ENCODE peak calls at places on chromosomes 1 and 21, in ten cellular contexts. One of them, this sample, is unnamed.

GRCh38 chr1:27891196-27891889 is 19.0 kb downstream of the THEMIS2 start:
- DNase-seq in transverse colon: peak; percentile 63
- DNase-seq in cardiac muscle cell: no peak
- DNase-seq in iPS DF 6.9: no peak
- DNase-seq in Peyer's patch: no peak
- DNase-seq in body of pancreas: peak; percentile 12
- DNase-seq in MM.1S: peak; percentile 19
- DNase-seq in spleen: peak; percentile 81
- DNase-seq in CD8-positive, alpha-beta T cell: no peak
- DNase-seq in heart right ventricle: no peak
- DNase-seq in this sample: no peak

GRCh38 chr1:116951175-116951935 is 41.6 kb downstream of the PTGFRN start:
- DNase-seq in transverse colon: peak; percentile 47
- DNase-seq in cardiac muscle cell: no peak
- DNase-seq in iPS DF 6.9: no peak
- DNase-seq in Peyer's patch: no peak
- DNase-seq in body of pancreas: no peak
- DNase-seq in MM.1S: no peak
- DNase-seq in spleen: no peak
- DNase-seq in CD8-positive, alpha-beta T cell: no peak
- DNase-seq in heart right ventricle: peak; percentile 28
- DNase-seq in this sample: no peak

GRCh38 chr1:32485554-32486255 is 20.8 kb downstream of the ZBTB8B start:
- DNase-seq in transverse colon: no peak
- DNase-seq in cardiac muscle cell: no peak
- DNase-seq in iPS DF 6.9: no peak
- DNase-seq in Peyer's patch: no peak
- DNase-seq in body of pancreas: no peak
- DNase-seq in MM.1S: no peak
- DNase-seq in spleen: no peak
- DNase-seq in CD8-positive, alpha-beta T cell: no peak
- DNase-seq in heart right ventricle: no peak
- DNase-seq in this sample: no peak

GRCh38 chr21:46425061-46425460 is 33.6 kb upstream of the DIP2A start:
- DNase-seq in transverse colon: no peak
- DNase-seq in cardiac muscle cell: no peak
- DNase-seq in iPS DF 6.9: no peak
- DNase-seq in Peyer's patch: no peak
- DNase-seq in body of pancreas: no peak
- DNase-seq in MM.1S: no peak
- DNase-seq in spleen: peak; percentile 68
- DNase-seq in CD8-positive, alpha-beta T cell: peak; percentile 61
- DNase-seq in heart right ventricle: no peak
- DNase-seq in this sample: no peak

GRCh38 chr1:59333626-59334277 is 36.9 kb downstream of the FGGY start:
- DNase-seq in transverse colon: no peak
- DNase-seq in cardiac muscle cell: no peak
- DNase-seq in iPS DF 6.9: no peak
- DNase-seq in Peyer's patch: no peak
- DNase-seq in body of pancreas: no peak
- DNase-seq in MM.1S: no peak
- DNase-seq in spleen: no peak
- DNase-seq in CD8-positive, alpha-beta T cell: no peak
- DNase-seq in heart right ventricle: no peak
- DNase-seq in this sample: no peak

GRCh38 chr1:14954210-14954609 is 199.3 kb upstream of the TMEM51 start:
- DNase-seq in transverse colon: no peak
- DNase-seq in cardiac muscle cell: no peak
- DNase-seq in iPS DF 6.9: no peak
- DNase-seq in Peyer's patch: no peak
- DNase-seq in body of pancreas: no peak
- DNase-seq in MM.1S: no peak
- DNase-seq in spleen: no peak
- DNase-seq in CD8-positive, alpha-beta T cell: no peak
- DNase-seq in heart right ventricle: no peak
- DNase-seq in this sample: no peak

GRCh38 chr1:157992031-157992568 is 1.3 kb upstream of the KIRREL1 start:
- DNase-seq in transverse colon: peak; percentile 67
- DNase-seq in cardiac muscle cell: peak; percentile 83
- DNase-seq in iPS DF 6.9: no peak
- DNase-seq in Peyer's patch: peak; percentile 69
- DNase-seq in body of pancreas: peak; percentile 71
- DNase-seq in MM.1S: peak; percentile 66
- DNase-seq in spleen: no peak
- DNase-seq in CD8-positive, alpha-beta T cell: peak; percentile 59
- DNase-seq in heart right ventricle: peak; percentile 72
- DNase-seq in this sample: peak; percentile 75

GRCh38 chr1:1613509-1614082 is 1.7 kb upstream of the MIB2 start:
- DNase-seq in transverse colon: no peak
- DNase-seq in cardiac muscle cell: no peak
- DNase-seq in iPS DF 6.9: no peak
- DNase-seq in Peyer's patch: no peak
- DNase-seq in body of pancreas: no peak
- DNase-seq in MM.1S: no peak
- DNase-seq in spleen: no peak
- DNase-seq in CD8-positive, alpha-beta T cell: no peak
- DNase-seq in heart right ventricle: no peak
- DNase-seq in this sample: no peak

GRCh38 chr1:245814651-245815050 is 659.9 kb downstream of the KIF26B start:
- DNase-seq in transverse colon: no peak
- DNase-seq in cardiac muscle cell: no peak
- DNase-seq in iPS DF 6.9: no peak
- DNase-seq in Peyer's patch: no peak
- DNase-seq in body of pancreas: no peak
- DNase-seq in MM.1S: no peak
- DNase-seq in spleen: no peak
- DNase-seq in CD8-positive, alpha-beta T cell: no peak
- DNase-seq in heart right ventricle: no peak
- DNase-seq in this sample: no peak

GRCh38 chr1:59879556-59879955 is 47.0 kb downstream of the CYP2J2 start:
- DNase-seq in transverse colon: peak; percentile 85
- DNase-seq in cardiac muscle cell: peak; percentile 91
- DNase-seq in iPS DF 6.9: peak; percentile 57
- DNase-seq in Peyer's patch: peak; percentile 75
- DNase-seq in body of pancreas: peak; percentile 87
- DNase-seq in MM.1S: peak; percentile 68
- DNase-seq in spleen: no peak
- DNase-seq in CD8-positive, alpha-beta T cell: peak; percentile 70
- DNase-seq in heart right ventricle: peak; percentile 34
- DNase-seq in this sample: peak; percentile 70

GRCh38 chr1:69077198-69077597 is 490.5 kb upstream of the LRRC7 start:
- DNase-seq in transverse colon: no peak
- DNase-seq in cardiac muscle cell: no peak
- DNase-seq in iPS DF 6.9: no peak
- DNase-seq in Peyer's patch: no peak
- DNase-seq in body of pancreas: no peak
- DNase-seq in MM.1S: no peak
- DNase-seq in spleen: no peak
- DNase-seq in CD8-positive, alpha-beta T cell: no peak
- DNase-seq in heart right ventricle: no peak
- DNase-seq in this sample: no peak
- H3K4me1 ChIP-seq in transverse colon: no peaks in the 10 kb centered on the region
- H3K4me1 ChIP-seq in cardiac muscle cell: peaks cover 11% of the 10 kb centered on the region
- H3K4me1 ChIP-seq in iPS DF 6.9: peaks cover 2% of the 10 kb centered on the region
- H3K4me1 ChIP-seq in Peyer's patch: no peaks in the 10 kb centered on the region
- H3K4me1 ChIP-seq in body of pancreas: no peaks in the 10 kb centered on the region
- H3K4me1 ChIP-seq in MM.1S: no peaks in the 10 kb centered on the region
- H3K4me1 ChIP-seq in spleen: no peaks in the 10 kb centered on the region
- H3K4me1 ChIP-seq in CD8-positive, alpha-beta T cell: no peaks in the 10 kb centered on the region
- H3K4me1 ChIP-seq in heart right ventricle: no peaks in the 10 kb centered on the region
- H3K4me1 ChIP-seq in this sample: no peaks in the 10 kb centered on the region

GRCh38 chr1:39317111-39317510 is 112.6 kb downstream of the MACF1 start:
- DNase-seq in transverse colon: no peak
- DNase-seq in cardiac muscle cell: no peak
- DNase-seq in iPS DF 6.9: no peak
- DNase-seq in Peyer's patch: no peak
- DNase-seq in body of pancreas: no peak
- DNase-seq in MM.1S: no peak
- DNase-seq in spleen: no peak
- DNase-seq in CD8-positive, alpha-beta T cell: no peak
- DNase-seq in heart right ventricle: no peak
- DNase-seq in this sample: no peak
- H3K36me3 ChIP-seq in transverse colon: no peaks in the 10 kb centered on the region
- H3K36me3 ChIP-seq in cardiac muscle cell: peaks cover 91% of the 10 kb centered on the region
- H3K36me3 ChIP-seq in iPS DF 6.9: peaks cover 19% of the 10 kb centered on the region
- H3K36me3 ChIP-seq in Peyer's patch: peaks cover 89% of the 10 kb centered on the region
- H3K36me3 ChIP-seq in body of pancreas: peaks cover 6% of the 10 kb centered on the region
- H3K36me3 ChIP-seq in MM.1S: peaks cover 30% of the 10 kb centered on the region
- H3K36me3 ChIP-seq in spleen: peaks cover 66% of the 10 kb centered on the region
- H3K36me3 ChIP-seq in CD8-positive, alpha-beta T cell: peaks cover 58% of the 10 kb centered on the region
- H3K36me3 ChIP-seq in heart right ventricle: peaks cover 99% of the 10 kb centered on the region
- H3K36me3 ChIP-seq in this sample: no peaks in the 10 kb centered on the region

GRCh38 chr1:53366901-53367502 is 39.1 kb upstream of the LRP8 start:
- DNase-seq in transverse colon: no peak
- DNase-seq in cardiac muscle cell: no peak
- DNase-seq in iPS DF 6.9: no peak
- DNase-seq in Peyer's patch: peak; percentile 29
- DNase-seq in body of pancreas: no peak
- DNase-seq in MM.1S: no peak
- DNase-seq in spleen: peak; percentile 38
- DNase-seq in CD8-positive, alpha-beta T cell: peak; percentile 45
- DNase-seq in heart right ventricle: no peak
- DNase-seq in this sample: no peak
- H3K4me1 ChIP-seq in transverse colon: peaks cover 3% of the 10 kb centered on the region
- H3K4me1 ChIP-seq in cardiac muscle cell: peaks cover 17% of the 10 kb centered on the region
- H3K4me1 ChIP-seq in iPS DF 6.9: peaks cover 2% of the 10 kb centered on the region
- H3K4me1 ChIP-seq in Peyer's patch: no peaks in the 10 kb centered on the region
- H3K4me1 ChIP-seq in body of pancreas: no peaks in the 10 kb centered on the region
- H3K4me1 ChIP-seq in MM.1S: peaks cover 8% of the 10 kb centered on the region
- H3K4me1 ChIP-seq in spleen: peaks cover 4% of the 10 kb centered on the region
- H3K4me1 ChIP-seq in CD8-positive, alpha-beta T cell: peaks cover 19% of the 10 kb centered on the region
- H3K4me1 ChIP-seq in heart right ventricle: peaks cover 7% of the 10 kb centered on the region
- H3K4me1 ChIP-seq in this sample: no peaks in the 10 kb centered on the region

DNA sequence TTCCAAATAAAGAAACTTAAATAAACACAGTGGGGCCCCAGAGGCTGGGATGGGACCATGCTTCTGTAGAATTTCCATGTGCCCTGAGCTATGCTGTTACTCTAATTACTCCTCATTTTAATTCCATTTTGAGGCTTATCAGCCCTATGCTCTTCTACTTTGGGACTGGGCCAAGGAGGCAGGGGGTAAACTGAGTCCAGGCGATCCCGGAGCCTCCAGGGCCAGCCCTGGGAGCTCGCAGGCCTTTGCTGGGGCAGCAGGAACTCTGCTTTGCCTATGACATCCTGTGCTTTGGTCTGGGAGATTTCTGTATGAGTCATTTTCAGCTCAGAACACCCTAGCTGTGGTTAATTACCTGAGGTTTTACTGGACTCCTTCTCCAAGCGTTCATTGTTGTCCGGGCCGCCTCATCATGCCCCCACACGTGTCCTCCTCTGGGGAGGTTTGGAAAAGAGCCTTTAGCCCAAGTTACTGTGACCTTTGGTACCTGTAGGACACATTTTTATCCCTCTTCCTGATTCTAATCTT is 95.7 kb downstream of the RHOU start:
- DNase-seq in transverse colon: no peak
- DNase-seq in cardiac muscle cell: no peak
- DNase-seq in iPS DF 6.9: no peak
- DNase-seq in Peyer's patch: no peak
- DNase-seq in body of pancreas: peak; percentile 25
- DNase-seq in MM.1S: no peak
- DNase-seq in spleen: no peak
- DNase-seq in CD8-positive, alpha-beta T cell: peak; percentile 47
- DNase-seq in heart right ventricle: no peak
- DNase-seq in this sample: no peak
- H3K36me3 ChIP-seq in transverse colon: no peaks in the 10 kb centered on the region
- H3K36me3 ChIP-seq in cardiac muscle cell: no peaks in the 10 kb centered on the region
- H3K36me3 ChIP-seq in iPS DF 6.9: no peaks in the 10 kb centered on the region
- H3K36me3 ChIP-seq in Peyer's patch: no peaks in the 10 kb centered on the region
- H3K36me3 ChIP-seq in body of pancreas: no peaks in the 10 kb centered on the region
- H3K36me3 ChIP-seq in MM.1S: no peaks in the 10 kb centered on the region
- H3K36me3 ChIP-seq in spleen: no peaks in the 10 kb centered on the region
- H3K36me3 ChIP-seq in CD8-positive, alpha-beta T cell: no peaks in the 10 kb centered on the region
- H3K36me3 ChIP-seq in heart right ventricle: no peaks in the 10 kb centered on the region
- H3K36me3 ChIP-seq in this sample: no peaks in the 10 kb centered on the region

GRCh38 chr1:230097370-230097769 is 30.3 kb downstream of the GALNT2 start:
- DNase-seq in transverse colon: no peak
- DNase-seq in cardiac muscle cell: no peak
- DNase-seq in iPS DF 6.9: no peak
- DNase-seq in Peyer's patch: no peak
- DNase-seq in body of pancreas: no peak
- DNase-seq in MM.1S: no peak
- DNase-seq in spleen: no peak
- DNase-seq in CD8-positive, alpha-beta T cell: no peak
- DNase-seq in heart right ventricle: no peak
- DNase-seq in this sample: no peak
- H3K4me1 ChIP-seq in transverse colon: peaks cover 4% of the 10 kb centered on the region
- H3K4me1 ChIP-seq in cardiac muscle cell: peaks cover 13% of the 10 kb centered on the region
- H3K4me1 ChIP-seq in iPS DF 6.9: peaks cover 4% of the 10 kb centered on the region
- H3K4me1 ChIP-seq in Peyer's patch: no peaks in the 10 kb centered on the region
- H3K4me1 ChIP-seq in body of pancreas: peaks cover 29% of the 10 kb centered on the region
- H3K4me1 ChIP-seq in MM.1S: peaks cover under 1% of the 10 kb centered on the region
- H3K4me1 ChIP-seq in spleen: no peaks in the 10 kb centered on the region
- H3K4me1 ChIP-seq in CD8-positive, alpha-beta T cell: no peaks in the 10 kb centered on the region
- H3K4me1 ChIP-seq in heart right ventricle: peaks cover 6% of the 10 kb centered on the region
- H3K4me1 ChIP-seq in this sample: no peaks in the 10 kb centered on the region

GRCh38 chr1:155197901-155198546 is 9.7 kb downstream of the THBS3 start:
- DNase-seq in transverse colon: no peak
- DNase-seq in cardiac muscle cell: no peak
- DNase-seq in iPS DF 6.9: no peak
- DNase-seq in Peyer's patch: no peak
- DNase-seq in body of pancreas: no peak
- DNase-seq in MM.1S: no peak
- DNase-seq in spleen: no peak
- DNase-seq in CD8-positive, alpha-beta T cell: no peak
- DNase-seq in heart right ventricle: no peak
- DNase-seq in this sample: no peak
- H3K36me3 ChIP-seq in transverse colon: no peaks in the 10 kb centered on the region
- H3K36me3 ChIP-seq in cardiac muscle cell: peaks cover 4% of the 10 kb centered on the region
- H3K36me3 ChIP-seq in iPS DF 6.9: peaks cover 56% of the 10 kb centered on the region
- H3K36me3 ChIP-seq in Peyer's patch: no peaks in the 10 kb centered on the region
- H3K36me3 ChIP-seq in body of pancreas: no peaks in the 10 kb centered on the region
- H3K36me3 ChIP-seq in MM.1S: no peaks in the 10 kb centered on the region
- H3K36me3 ChIP-seq in spleen: no peaks in the 10 kb centered on the region
- H3K36me3 ChIP-seq in CD8-positive, alpha-beta T cell: no peaks in the 10 kb centered on the region
- H3K36me3 ChIP-seq in heart right ventricle: peaks cover 20% of the 10 kb centered on the region
- H3K36me3 ChIP-seq in this sample: no peaks in the 10 kb centered on the region

GRCh38 chr1:183074215-183074614 is 51.0 kb downstream of the LAMC1 start:
- DNase-seq in transverse colon: no peak
- DNase-seq in cardiac muscle cell: peak; percentile 26
- DNase-seq in iPS DF 6.9: no peak
- DNase-seq in Peyer's patch: no peak
- DNase-seq in body of pancreas: no peak
- DNase-seq in MM.1S: no peak
- DNase-seq in spleen: no peak
- DNase-seq in CD8-positive, alpha-beta T cell: no peak
- DNase-seq in heart right ventricle: no peak
- DNase-seq in this sample: no peak
- H3K4me1 ChIP-seq in transverse colon: peaks cover 43% of the 10 kb centered on the region
- H3K4me1 ChIP-seq in cardiac muscle cell: peaks cover 20% of the 10 kb centered on the region
- H3K4me1 ChIP-seq in iPS DF 6.9: peaks cover 2% of the 10 kb centered on the region
- H3K4me1 ChIP-seq in Peyer's patch: peaks cover 30% of the 10 kb centered on the region
- H3K4me1 ChIP-seq in body of pancreas: peaks cover 20% of the 10 kb centered on the region
- H3K4me1 ChIP-seq in MM.1S: peaks cover 33% of the 10 kb centered on the region
- H3K4me1 ChIP-seq in spleen: peaks cover 4% of the 10 kb centered on the region
- H3K4me1 ChIP-seq in CD8-positive, alpha-beta T cell: no peaks in the 10 kb centered on the region
- H3K4me1 ChIP-seq in heart right ventricle: peaks cover 100% of the 10 kb centered on the region
- H3K4me1 ChIP-seq in this sample: peaks cover 37% of the 10 kb centered on the region